ENCODE peak calls at places on chromosome 18, in four cellular contexts. V is stimulated activated naive B cell treated with anti-CD40 and anti-IgM and Interleukin-4, amounts not matched to agents 10 μg/mL and 1 μg/mL and 100 μg/mL, for 72 hours; O is sciatic nerve; I is mesothelial cell of epicardium. T is an unnamed sample.

GRCh38 chr18:79507076-79507545 is 111.4 kb downstream of the NFATC1 start:
- DNase-seq in I (no peak), O (peak), V (no peak), T (no peak)

GRCh38 chr18:45109271-45109670 is 428.6 kb downstream of the SETBP1 start:
- DNase-seq in V (no peak), I (no peak), O (no peak), T (no peak)

GRCh38 chr18:51194604-51195003 is 2.9 kb downstream of the MEX3C start:
- DNase-seq in O (no peak), V (no peak), I (no peak), T (no peak)

GRCh38 chr18:59148192-59148591 is 8.5 kb downstream of the SEC11C start:
- DNase-seq in O (no peak), I (no peak), V (no peak), T (no peak)

GRCh38 chr18:34223164-34223892 is 1.4 kb downstream of the NOL4 start:
- DNase-seq in V (no peak), O (no peak), I (no peak), T (no peak)

GRCh38 chr18:58639751-58640427 is 11.0 kb upstream of the ALPK2 start:
- DNase-seq in O (no peak), V (no peak), I (no peak), T (no peak)

GRCh38 chr18:36066001-36066400 is 1.4 kb downstream of the RPRD1A start:
- DNase-seq in V (no peak), I (no peak), O (no peak), T (no peak)

GRCh38 chr18:4352746-4353522 is 102.2 kb downstream of the DLGAP1 start:
- DNase-seq in O (no peak), V (no peak), I (no peak), T (no peak)

GRCh38 chr18:31156831-31157763 is 5.6 kb downstream of the DSC1 start:
- DNase-seq in O (no peak), I (peak), V (no peak), T (peak)

GRCh38 chr18:79396431-79397287 is 929 bp downstream of the NFATC1 start:
- DNase-seq in V (no peak), I (peak), O (peak), T (peak)